ENCODE peak calls at places on chromosome X, in four cellular contexts. N is tibial artery, H is tibial nerve, P is HCT116. J is an unnamed sample.

GRCh38 chrX:107714196-107714811 is 61.3 kb downstream of the TSC22D3 start:
- DNase-seq in P (no peak), H (no peak), N (no peak), J (no peak)

GRCh38 chrX:41733939-41734338 is 10.0 kb downstream of the GPR82 start:
- DNase-seq in P (no peak), H (no peak), N (no peak), J (no peak)

GRCh38 chrX:155767101-155767878 is 113.9 kb upstream of the VAMP7 start:
- DNase-seq in N (peak; percentile 57), H (peak; percentile 53), P (peak; percentile 71), J (peak; percentile 74)

GRCh38 chrX:40152706-40153334 is 55.1 kb upstream of the BCOR start:
- DNase-seq in N (no peak), H (no peak), P (no peak), J (no peak)

GRCh38 chrX:25015486-25016360 is at the start of gene ARX:
- DNase-seq in H (no peak), N (peak; percentile 20), P (peak; percentile 55), J (no peak)

GRCh38 chrX:129227376-129227775 is 295.9 kb downstream of the SMARCA1 start:
- DNase-seq in H (no peak), P (no peak), N (no peak), J (no peak)

GRCh38 chrX:138917781-138918180 is 206.3 kb upstream of the FGF13 start:
- DNase-seq in P (no peak), N (no peak), H (no peak), J (peak; percentile 38)

GRCh38 chrX:43500996-43501694 is 155.0 kb upstream of the MAOA start:
- DNase-seq in N (no peak), H (no peak), P (no peak), J (no peak)

GRCh38 chrX:131812847-131813825 is 210.0 kb upstream of the STK26 start:
- DNase-seq in N (no peak), H (peak; percentile 24), P (no peak), J (no peak)

GRCh38 chrX:37371578-37371981 is 22.4 kb downstream of the PRRG1 start:
- DNase-seq in P (no peak), N (no peak), H (no peak), J (no peak)

DNA sequence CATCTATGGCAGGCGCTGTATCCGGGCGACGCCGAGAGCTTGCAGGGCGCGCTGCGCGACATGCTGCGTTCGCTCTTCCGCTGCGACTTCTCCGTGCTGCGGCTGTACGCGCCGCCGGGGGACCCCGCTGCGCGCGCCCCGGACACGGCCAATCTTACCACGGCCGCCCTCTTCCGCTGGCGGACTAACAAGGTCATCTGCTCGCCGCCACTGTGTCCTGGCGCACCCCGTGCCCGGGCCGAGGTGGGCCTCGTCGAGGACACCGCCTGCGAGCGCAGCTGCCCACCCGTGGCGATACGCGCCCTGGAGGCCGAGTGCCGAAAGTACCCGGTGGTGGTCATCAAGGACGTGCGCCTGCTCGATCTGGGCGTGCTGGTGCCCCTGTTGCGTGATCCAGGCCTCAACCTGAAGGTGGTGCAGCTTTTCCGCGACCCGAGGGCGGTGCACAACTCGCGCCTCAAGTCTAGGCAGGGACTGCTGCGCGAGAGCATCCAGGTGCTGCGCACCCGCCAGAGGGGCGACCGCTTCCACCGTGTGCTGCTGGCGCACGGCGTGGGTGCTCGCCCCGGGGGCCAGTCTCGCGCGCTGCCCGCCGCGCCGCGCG is 874 bp downstream of the CHST7 start:
- DNase-seq in N (no peak), H (no peak), P (no peak), J (no peak)
- H3K27ac ChIP-seq in N (peak overlapping the region; percentile 70), H (peak overlapping the region; percentile 80), P (peak overlapping the region; percentile 86), J (no peak overlapping the region)

DNA sequence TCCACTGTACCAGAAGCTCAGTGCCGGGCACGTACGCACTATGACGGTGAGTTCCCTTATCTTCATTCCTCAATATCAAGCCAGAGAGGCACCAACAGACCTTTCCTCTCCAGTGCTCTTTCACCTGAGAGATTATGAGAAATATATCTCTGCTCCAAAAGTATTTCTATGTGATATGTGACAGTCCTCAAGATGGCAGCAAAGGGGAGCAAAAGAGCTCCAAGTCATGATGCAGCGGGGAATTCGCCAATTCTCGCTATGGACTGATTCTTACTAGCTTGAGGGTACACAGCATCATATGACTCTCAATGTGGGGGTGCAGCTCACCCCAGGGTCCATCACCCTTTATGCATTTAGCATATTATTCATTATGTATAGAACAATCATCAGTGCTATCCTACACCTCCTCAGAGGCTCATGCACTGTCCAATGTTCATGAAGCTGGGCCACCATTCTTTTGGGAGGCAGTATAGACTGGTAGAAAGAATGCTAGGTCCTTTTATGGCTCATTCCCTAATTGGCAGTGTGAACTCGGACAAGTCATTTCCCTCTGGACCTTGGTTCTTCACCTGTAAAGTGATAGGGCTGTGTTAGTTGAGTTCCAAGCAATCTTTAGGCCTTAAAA is 12.8 kb upstream of the IQSEC2 start:
- DNase-seq in H (no peak), P (no peak), N (no peak), J (no peak)
- TF ChIP-seq CTCF in H (no peak), P (no peak), N (no peak), J (peak; percentile 38)

DNA sequence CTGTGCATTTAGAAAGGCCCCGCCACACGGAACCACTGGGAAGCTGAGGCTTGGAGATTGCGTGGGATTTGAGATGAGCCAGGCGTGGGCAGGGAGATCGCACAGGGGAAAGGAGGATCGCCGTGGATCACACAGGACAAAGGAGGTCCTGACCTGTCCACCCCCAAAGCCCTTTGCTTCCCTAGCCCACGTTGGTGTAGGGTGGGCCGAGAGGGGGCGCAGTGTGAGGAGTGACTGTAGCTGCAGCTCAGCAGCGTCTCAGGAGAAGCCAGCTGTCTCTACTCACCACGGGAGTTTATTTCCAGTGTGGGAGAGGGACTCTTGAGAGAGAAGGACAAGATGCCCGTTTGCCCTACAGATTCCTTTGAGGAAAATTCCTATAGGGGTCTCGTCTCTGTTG is 62.1 kb downstream of the TBL1X start:
- DNase-seq in N (no peak), H (no peak), P (no peak), J (no peak)
- H3K4me1 ChIP-seq in N (peaks cover 22% of the 10 kb centered on the region), H (no peaks in the 10 kb centered on the region), P (peaks cover 8% of the 10 kb centered on the region), J (no peaks in the 10 kb centered on the region)

GRCh38 chrX:152903589-152903988 is 5.7 kb downstream of the ZNF185 start:
- DNase-seq in H (no peak), P (no peak), N (no peak), J (no peak)
- H3K27ac ChIP-seq in H (no peak overlapping the region), P (no peak overlapping the region), N (no peak overlapping the region), J (no peak overlapping the region)

DNA sequence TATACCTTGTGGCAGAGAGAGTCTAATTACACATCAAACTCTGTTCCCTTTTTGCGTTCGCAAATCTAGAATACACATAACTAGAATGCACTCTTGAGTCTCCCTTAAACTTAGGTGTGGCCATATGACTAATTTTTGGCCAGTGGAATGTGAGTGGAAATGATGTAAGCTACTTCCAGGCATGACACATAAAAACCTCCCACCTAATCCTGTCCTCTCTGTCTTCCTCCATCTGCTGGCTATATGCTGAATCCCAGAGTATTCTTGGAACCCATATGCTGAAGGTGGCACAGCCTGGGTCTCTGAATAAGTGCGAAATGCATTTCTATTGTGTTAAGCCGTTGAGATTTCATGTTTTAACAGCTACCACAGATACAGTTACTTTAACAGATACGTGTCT is 269.9 kb upstream of the NRK start:
- DNase-seq in N (no peak), P (no peak), H (no peak), J (peak; percentile 95)
- TF ChIP-seq CTCF in N (no peak), P (no peak), H (no peak), J (peak; percentile 69)

DNA sequence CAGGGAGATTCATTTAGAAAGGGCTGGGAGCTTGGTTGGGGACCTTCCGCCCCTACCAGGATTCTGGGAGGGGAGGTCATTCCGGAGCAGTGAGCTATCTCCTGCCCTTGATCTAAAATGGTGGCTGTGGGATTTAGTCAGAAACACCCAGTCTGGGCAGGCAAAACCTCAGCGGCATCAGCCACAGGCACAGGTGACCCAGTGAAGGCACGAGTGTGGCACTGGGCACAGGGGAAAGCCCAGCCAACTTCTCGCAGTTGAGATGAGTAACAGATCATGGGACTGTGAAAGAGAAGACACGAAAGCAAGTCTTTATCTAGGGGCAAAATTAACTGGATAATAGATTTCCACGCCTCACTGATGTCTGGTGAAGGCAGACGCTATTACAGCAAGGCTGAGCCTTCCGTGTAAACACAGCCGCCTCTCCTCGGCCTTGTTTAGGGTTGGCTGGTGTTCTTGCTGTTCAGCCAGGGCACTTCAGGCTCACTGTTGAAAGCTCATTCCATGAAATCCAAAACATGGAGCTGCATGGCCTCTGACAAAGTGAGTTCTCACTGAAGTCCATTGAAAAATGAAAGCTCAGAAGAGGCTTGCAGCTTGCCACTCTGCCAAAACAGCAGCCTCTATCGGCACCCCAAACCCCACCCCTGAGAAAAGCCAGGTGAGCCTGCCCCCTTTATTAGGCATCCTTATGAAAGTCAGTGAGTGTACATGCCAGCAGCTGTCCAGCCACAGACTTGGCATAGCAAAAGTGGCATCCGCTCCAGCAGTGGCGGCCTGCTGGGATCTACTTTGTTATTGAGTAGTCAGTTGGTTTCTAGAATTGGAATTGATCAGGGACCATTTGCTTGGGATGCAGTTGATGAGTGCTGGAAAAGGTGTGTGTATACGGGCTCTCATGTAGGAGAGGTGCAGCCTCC is 102.3 kb upstream of the MTM1 start:
- DNase-seq in H (no peak), P (no peak), N (no peak), J (no peak)
- H3K4me1 ChIP-seq in H (no peaks in the 10 kb centered on the region), P (no peaks in the 10 kb centered on the region), N (no peaks in the 10 kb centered on the region), J (no peaks in the 10 kb centered on the region)

DNA sequence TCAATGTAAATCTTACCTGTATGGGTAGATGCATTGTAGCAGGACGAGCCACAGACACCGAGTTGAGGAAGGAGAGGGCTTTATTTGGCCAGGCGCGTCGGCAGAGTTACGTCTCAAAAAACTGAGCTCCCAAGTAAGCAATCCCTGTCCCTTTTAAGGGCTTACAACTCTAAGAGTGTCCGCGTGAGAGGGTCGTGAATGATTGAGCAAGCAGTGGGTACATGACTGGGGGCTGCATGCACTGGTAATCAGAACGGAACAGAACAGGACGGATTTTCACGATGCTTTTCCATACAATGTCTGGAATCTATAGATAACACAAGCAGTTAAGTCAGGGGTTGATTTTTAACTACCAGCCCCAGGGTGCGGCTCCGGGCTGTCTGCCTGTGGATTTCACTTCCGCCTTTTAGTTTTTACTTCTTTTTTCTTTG is 524.9 kb upstream of the HTR2C start:
- DNase-seq in N (no peak), H (no peak), P (no peak), J (no peak)
- H3K27ac ChIP-seq in N (no peak overlapping the region), H (no peak overlapping the region), P (no peak overlapping the region), J (no peak overlapping the region)

DNA sequence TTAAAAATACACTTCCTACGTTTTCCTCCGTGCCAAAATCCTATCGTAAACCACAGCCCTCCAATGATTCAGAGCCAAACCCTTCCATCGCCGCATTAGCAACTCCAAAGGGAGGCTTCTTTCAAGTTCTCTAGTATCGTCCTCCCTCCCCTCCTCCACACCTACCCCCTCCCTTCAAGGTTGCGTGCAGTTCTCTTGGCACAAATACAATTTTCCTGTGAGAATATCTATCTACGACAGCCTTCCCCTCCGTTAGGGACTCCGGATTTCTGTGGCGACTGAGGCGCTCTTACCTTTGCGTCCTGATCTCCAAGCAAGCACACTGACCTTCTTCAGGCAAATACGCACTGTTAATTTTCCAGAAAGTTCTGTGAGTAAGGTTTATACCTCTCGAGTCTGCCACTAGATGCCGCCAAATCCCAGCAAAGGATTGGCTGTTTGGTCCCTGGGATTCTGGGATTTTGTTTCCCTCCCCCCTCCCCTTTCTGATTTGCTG is 1.2 kb upstream of the MORF4L2 start:
- DNase-seq in P (peak; percentile 64), N (peak; percentile 60), H (peak; percentile 72), J (peak; percentile 51)
- TF ChIP-seq CTCF in P (peak; percentile 63), N (peak; percentile 64), H (peak; percentile 48), J (peak; percentile 75)